ENCODE peak calls at places on chromosome 2, in seven cellular contexts. I is activated CD4-positive, alpha-beta T cell treated with anti-CD3 and anti-CD28 coated beads for 24 hours; T is stimulated activated CD8-positive, alpha-beta memory T cell treated with anti-CD3 and anti-CD28 coated beads, Interleukin-15, amount 100 ng/mL, for 24 hours; F is GM06990; C is fibroblast of the aortic adventitia; J is astrocyte of the cerebellum; Z is left ventricle myocardium inferior. B is an unnamed sample.

GRCh38 chr2:72204782-72205545 is 57.3 kb upstream of the CYP26B1 start:
- DNase-seq in I (no peak), T (no peak), C (peak), J (no peak), F (no peak), Z (no peak), B (no peak)

GRCh38 chr2:159471340-159471739 is 145.0 kb downstream of the BAZ2B start:
- DNase-seq in I (no peak), J (no peak), C (no peak), Z (no peak), F (no peak), T (no peak), B (no peak)

GRCh38 chr2:6968319-6969100 is 51.3 kb downstream of the RNF144A start:
- DNase-seq in F (no peak), I (no peak), J (peak), T (no peak), Z (peak), C (no peak), B (peak)

GRCh38 chr2:134917219-134917957 is 1.2 kb upstream of the CCNT2 start:
- DNase-seq in J (no peak), C (peak), I (no peak), F (peak), T (no peak), Z (peak), B (no peak)

GRCh38 chr2:44680983-44681481 is 260.5 kb upstream of the SIX3 start:
- DNase-seq in I (no peak), T (no peak), C (no peak), Z (no peak), J (no peak), F (no peak), B (no peak)

GRCh38 chr2:165572155-165572554 is 102.7 kb downstream of the CSRNP3 start:
- DNase-seq in C (no peak), F (no peak), Z (no peak), T (no peak), I (no peak), J (no peak), B (no peak)

GRCh38 chr2:69767034-69767433 is 25.1 kb downstream of the ANXA4 start:
- DNase-seq in J (no peak), I (no peak), C (peak), T (no peak), Z (no peak), F (no peak), B (peak)

GRCh38 chr2:127047716-127048617 is 59.0 kb downstream of the BIN1 start:
- DNase-seq in F (no peak), C (no peak), J (no peak), I (no peak), Z (no peak), T (no peak), B (no peak)

GRCh38 chr2:65599693-65600092 is 167.3 kb upstream of the SPRED2 start:
- DNase-seq in C (no peak), I (no peak), J (no peak), F (no peak), T (no peak), Z (no peak), B (no peak)

GRCh38 chr2:7899241-7899640 is 782.6 kb upstream of the ID2 start:
- DNase-seq in Z (no peak), C (no peak), J (no peak), T (no peak), F (peak), I (no peak), B (no peak)

GRCh38 chr2:164620873-164621760 is at the start of gene GRB14:
- DNase-seq in Z (peak), I (no peak), T (no peak), C (peak), J (no peak), F (peak), B (peak)

GRCh38 chr2:159381574-159381973 is 95.1 kb upstream of the WDSUB1 start:
- DNase-seq in F (no peak), I (no peak), Z (no peak), J (no peak), C (no peak), T (no peak), B (no peak)

GRCh38 chr2:134463726-134464076 is 209.8 kb downstream of the MGAT5 start:
- DNase-seq in I (no peak), T (no peak), F (no peak), J (no peak), C (no peak), Z (no peak), B (no peak)

GRCh38 chr2:61707984-61708852 is 145.6 kb downstream of the FAM161A start:
- DNase-seq in Z (no peak), F (peak), C (peak), I (no peak), J (no peak), T (no peak), B (peak)

GRCh38 chr2:186887107-186888090 is 38.4 kb upstream of the ZSWIM2 start:
- DNase-seq in J (no peak), F (peak), T (no peak), Z (peak), I (no peak), C (peak), B (peak)

GRCh38 chr2:19300961-19301360 is 57.5 kb downstream of the OSR1 start:
- DNase-seq in C (no peak), T (no peak), F (no peak), J (no peak), I (no peak), Z (no peak), B (no peak)

GRCh38 chr2:104889261-104890091 is 35.6 kb downstream of the POU3F3 start:
- DNase-seq in F (no peak), Z (no peak), T (no peak), J (no peak), C (no peak), I (no peak), B (no peak)

GRCh38 chr2:73852020-73852419 is 23.3 kb downstream of the STAMBP start:
- DNase-seq in C (peak), I (no peak), T (no peak), Z (no peak), J (no peak), F (no peak), B (peak)

GRCh38 chr2:100997509-100998234 is 4.4 kb upstream of the RPL31 start:
- DNase-seq in F (no peak), I (no peak), C (no peak), Z (no peak), J (no peak), T (no peak), B (no peak)

GRCh38 chr2:224556381-224556780 is 28.8 kb downstream of the CUL3 start:
- DNase-seq in I (no peak), J (no peak), T (no peak), F (no peak), C (peak), Z (no peak), B (peak)

GRCh38 chr2:37414470-37414949 is 70.1 kb downstream of the QPCT start:
- DNase-seq in I (no peak), F (peak), C (peak), T (no peak), J (peak), Z (no peak), B (peak)

GRCh38 chr2:209685340-209685739 is 86.3 kb upstream of the UNC80 start:
- DNase-seq in C (no peak), J (no peak), I (no peak), F (no peak), T (no peak), Z (no peak), B (no peak)

GRCh38 chr2:54909006-54909405 is 141.2 kb downstream of the RTN4 start:
- DNase-seq in J (no peak), C (peak), T (no peak), I (no peak), Z (no peak), F (no peak), B (no peak)